ENCODE peak calls at places on chromosomes 2 and 18, in eight cellular contexts. K is PC-9, I is suprapubic skin, Y is spleen, X is HCT116, J is endodermal cell, O is transverse colon, M is IMR-90. T is an unnamed sample. For H3K4me1, the result is how much of the 10 kb centered on the place peaks cover.

GRCh38 chr2:233519787-233520611 is 46.6 kb downstream of the USP40 start:
- DNase-seq in K (no peak), I (no peak), Y (no peak), X (no peak), J (no peak), O (no peak), M (no peak), T (no peak)

GRCh38 chr18:35406666-35407065 is 29.5 kb upstream of the ZNF396 start:
- DNase-seq in K (peak), I (no peak), Y (no peak), X (no peak), J (no peak), O (peak), M (no peak), T (no peak)

GRCh38 chr2:101528501-101528900 is 53.6 kb upstream of the RFX8 start:
- DNase-seq in K (no peak), I (no peak), Y (no peak), X (no peak), J (no peak), O (no peak), M (no peak), T (no peak)

GRCh38 chr18:34033968-34034367 is 190.7 kb downstream of the NOL4 start:
- DNase-seq in K (no peak), I (no peak), Y (no peak), X (no peak), J (no peak), O (no peak), M (no peak), T (no peak)

GRCh38 chr18:377088-377487 is 109.2 kb upstream of the THOC1 start:
- DNase-seq in K (no peak), I (no peak), Y (no peak), X (no peak), J (peak), O (no peak), M (no peak), T (no peak)

GRCh38 chr2:151264157-151264835 is 2.6 kb upstream of the RBM43 start:
- DNase-seq in K (no peak), I (no peak), Y (no peak), X (no peak), J (no peak), O (no peak), M (no peak), T (no peak)

GRCh38 chr18:3649559-3650426 is 199.8 kb downstream of the TGIF1 start:
- DNase-seq in K (peak), I (no peak), Y (no peak), X (no peak), J (peak), O (no peak), M (peak), T (peak)

GRCh38 chr2:240126731-240127130 is 9.4 kb downstream of the COPS9 start:
- DNase-seq in K (no peak), I (peak), Y (peak), X (no peak), J (peak), O (no peak), M (no peak), T (no peak)

GRCh38 chr2:3172265-3172935 is 205.2 kb downstream of the EIPR1 start:
- DNase-seq in K (no peak), I (peak), Y (peak), X (no peak), J (no peak), O (no peak), M (no peak), T (peak)

GRCh38 chr2:131039908-131040660 is 53.2 kb downstream of the FAM168B start:
- DNase-seq in K (no peak), I (peak), Y (peak), X (no peak), J (peak), O (no peak), M (peak), T (no peak)

GRCh38 chr2:220011859-220012258 is 384.4 kb downstream of the SLC4A3 start:
- DNase-seq in K (no peak), I (no peak), Y (no peak), X (peak), J (no peak), O (no peak), M (no peak), T (no peak)

GRCh38 chr2:174901075-174901474 is 104.1 kb downstream of the CHN1 start:
- DNase-seq in K (peak), I (no peak), Y (no peak), X (no peak), J (no peak), O (no peak), M (peak), T (no peak)

GRCh38 chr2:9222246-9222898 is 15.8 kb downstream of the ASAP2 start:
- DNase-seq in K (no peak), I (no peak), Y (no peak), X (no peak), J (no peak), O (no peak), M (peak), T (peak)

GRCh38 chr2:155060906-155061305 is 362.4 kb downstream of the KCNJ3 start:
- DNase-seq in K (no peak), I (no peak), Y (no peak), X (no peak), J (no peak), O (no peak), M (no peak), T (no peak)

GRCh38 chr18:13406049-13406615 is 187.6 kb downstream of the LDLRAD4 start:
- DNase-seq in K (no peak), I (peak), Y (no peak), X (no peak), J (no peak), O (no peak), M (no peak), T (no peak)

GRCh38 chr2:5330961-5331360 is 361.2 kb upstream of the SOX11 start:
- DNase-seq in K (no peak), I (no peak), Y (no peak), X (no peak), J (no peak), O (no peak), M (no peak), T (no peak)

GRCh38 chr2:237668440-237668839 is 41.1 kb downstream of the LRRFIP1 start:
- DNase-seq in K (no peak), I (no peak), Y (no peak), X (no peak), J (no peak), O (no peak), M (no peak), T (no peak)
- H3K4me1 ChIP-seq in K (under half), I (under half), Y (under half), X (under half), J (under half), O (under half), M (under half), T (under half)

GRCh38 chr18:51537487-51537886 is 340.0 kb upstream of the MEX3C start:
- DNase-seq in K (no peak), I (no peak), Y (peak), X (no peak), J (peak), O (peak), M (no peak), T (no peak)
- TF ChIP-seq CTCF in K (no peak), I (no peak), Y (no peak), X (no peak), J (peak), O (no peak), M (no peak), T (peak)

GRCh38 chr2:73937103-73937885 is 10.6 kb downstream of the DGUOK start:
- DNase-seq in K (no peak), I (no peak), Y (no peak), X (no peak), J (peak), O (no peak), M (no peak), T (no peak)

GRCh38 chr2:73938761-73939352 is 12.2 kb downstream of the DGUOK start:
- DNase-seq in K (no peak), I (no peak), Y (no peak), X (no peak), J (no peak), O (no peak), M (peak), T (peak)

GRCh38 chr2:73939419-73939818 is 12.7 kb downstream of the DGUOK start:
- DNase-seq in K (no peak), I (no peak), Y (no peak), X (no peak), J (peak), O (no peak), M (peak), T (peak)

GRCh38 chr2:73935641-73936040 is 9.0 kb downstream of the DGUOK start:
- DNase-seq in K (no peak), I (no peak), Y (no peak), X (no peak), J (no peak), O (no peak), M (no peak), T (no peak)

DNA sequence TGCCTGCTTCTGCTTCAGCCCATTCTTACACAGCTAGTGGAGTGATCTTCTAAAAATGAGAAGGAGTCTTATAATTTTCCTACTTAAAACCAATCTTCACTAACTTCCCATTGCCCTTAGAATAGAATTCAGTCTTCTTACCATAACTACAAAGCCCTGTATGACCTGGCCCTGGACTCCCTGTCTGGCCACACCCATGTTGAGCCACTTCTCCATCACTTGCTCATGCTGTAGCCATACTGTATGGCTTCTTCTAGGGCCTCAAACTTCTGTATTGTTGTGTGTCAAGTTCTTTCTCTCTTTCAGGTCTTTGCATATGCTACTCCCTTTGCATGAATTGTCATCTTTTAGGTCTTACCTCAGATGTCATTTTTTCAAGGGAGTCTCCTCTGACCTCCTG is 11.2 kb downstream of the DGUOK start:
- DNase-seq in K (no peak), I (no peak), Y (no peak), X (no peak), J (peak), O (no peak), M (no peak), T (no peak)
- H3K4me1 ChIP-seq in K (under half), I (under half), Y (under half), X (under half), J (under half), O (under half), M (under half), T (under half)

DNA sequence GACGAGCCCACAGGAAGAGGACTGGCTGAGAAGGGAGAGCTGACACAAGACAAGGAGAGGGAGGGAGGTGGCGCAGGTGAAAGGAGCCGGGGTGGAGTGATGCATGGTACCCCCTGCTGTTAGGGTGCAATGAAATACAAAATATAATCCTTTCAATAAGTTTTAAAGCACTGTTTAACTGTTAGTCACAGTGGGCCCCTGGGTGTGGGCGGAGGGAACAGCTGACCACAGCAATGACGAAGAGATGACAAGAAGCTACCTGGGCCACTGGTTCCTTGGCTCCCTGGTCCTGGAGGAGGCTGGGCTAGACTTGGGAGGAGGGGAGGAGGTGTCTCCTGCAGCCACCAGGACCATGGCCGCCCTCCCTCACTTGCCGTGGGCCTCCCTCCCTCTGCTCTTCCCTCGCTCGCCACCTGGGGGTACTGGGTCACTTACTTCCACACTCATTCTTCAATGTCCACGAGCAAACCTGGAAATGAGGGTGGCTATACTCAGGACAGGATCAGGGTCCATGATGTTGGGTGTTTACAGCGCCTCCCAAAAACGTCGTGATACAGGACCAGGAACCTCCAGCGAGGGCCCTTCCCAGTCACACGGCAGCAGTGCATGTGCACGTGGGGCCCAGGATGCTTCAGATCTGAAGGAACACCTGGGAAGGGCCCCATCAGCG is 196.1 kb downstream of the ANKRD30B start:
- DNase-seq in K (no peak), I (peak), Y (no peak), X (no peak), J (no peak), O (no peak), M (no peak), T (no peak)
- TF ChIP-seq CTCF in K (no peak), I (no peak), Y (no peak), X (no peak), J (no peak), O (no peak), M (no peak), T (no peak)

GRCh38 chr2:120444691-120445240 is 98.8 kb downstream of the INHBB start:
- DNase-seq in K (no peak), I (peak), Y (peak), X (no peak), J (no peak), O (no peak), M (no peak), T (no peak)
- H3K4me1 ChIP-seq in K (under half), I (under half), Y (under half), X (under half), J (under half), O (under half), M (under half), T (under half)

DNA sequence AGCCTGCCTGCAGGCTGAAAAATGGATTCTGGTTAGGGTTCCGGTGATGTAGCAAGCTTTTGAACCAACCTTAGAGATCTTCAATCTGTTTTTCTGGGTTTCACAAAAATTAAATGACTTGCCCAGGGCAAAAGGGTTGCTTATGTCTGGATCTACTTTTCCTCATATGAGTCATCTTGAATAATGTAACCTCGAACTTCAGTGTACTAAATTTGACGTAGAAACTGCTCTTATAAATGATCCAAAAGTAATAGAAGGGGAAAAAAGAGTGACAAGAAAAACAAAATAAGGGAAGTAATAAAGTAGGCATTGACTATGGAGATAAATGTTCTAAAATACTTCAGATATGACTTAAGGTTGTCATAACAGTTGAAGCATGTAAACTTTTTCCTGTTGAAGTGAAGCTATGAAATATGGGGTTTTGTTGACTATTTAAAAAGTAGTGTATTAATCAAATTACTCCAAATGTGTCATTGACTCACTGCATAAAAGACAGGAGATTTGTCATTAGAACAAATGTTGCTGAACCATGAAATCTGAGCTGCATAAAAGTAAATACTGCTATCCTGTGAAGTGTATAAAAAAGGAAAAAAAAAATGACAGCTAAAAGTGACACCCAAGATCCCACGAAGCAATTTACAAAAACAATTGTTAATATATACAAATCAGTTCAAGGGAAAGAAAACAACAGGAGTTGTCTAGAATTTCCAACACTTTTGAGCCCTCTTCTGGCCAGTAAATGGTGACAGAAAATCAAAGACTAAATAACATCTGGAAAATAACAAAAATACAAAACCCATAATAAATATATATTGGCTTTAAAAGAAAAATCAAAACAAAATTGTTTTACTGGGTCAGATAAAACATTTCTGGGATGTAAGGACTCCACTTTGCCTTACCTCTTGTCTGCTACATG is 103.6 kb upstream of the SERPINE2 start:
- DNase-seq in K (peak), I (no peak), Y (no peak), X (no peak), J (no peak), O (no peak), M (peak), T (peak)
- TF ChIP-seq CTCF in K (peak), I (no peak), Y (no peak), X (no peak), J (no peak), O (no peak), M (no peak), T (no peak)

GRCh38 chr2:39491653-39492052 is 54.6 kb upstream of the MAP4K3 start:
- DNase-seq in K (no peak), I (no peak), Y (no peak), X (no peak), J (no peak), O (no peak), M (no peak), T (no peak)

GRCh38 chr2:39494784-39495251 is 57.7 kb upstream of the MAP4K3 start:
- DNase-seq in K (peak), I (no peak), Y (no peak), X (no peak), J (peak), O (no peak), M (peak), T (peak)

GRCh38 chr2:39492095-39492590 is 55.1 kb upstream of the MAP4K3 start:
- DNase-seq in K (peak), I (no peak), Y (no peak), X (no peak), J (no peak), O (no peak), M (peak), T (peak)

GRCh38 chr2:39490586-39490985 is 53.5 kb upstream of the MAP4K3 start:
- DNase-seq in K (no peak), I (no peak), Y (no peak), X (no peak), J (no peak), O (no peak), M (no peak), T (no peak)

DNA sequence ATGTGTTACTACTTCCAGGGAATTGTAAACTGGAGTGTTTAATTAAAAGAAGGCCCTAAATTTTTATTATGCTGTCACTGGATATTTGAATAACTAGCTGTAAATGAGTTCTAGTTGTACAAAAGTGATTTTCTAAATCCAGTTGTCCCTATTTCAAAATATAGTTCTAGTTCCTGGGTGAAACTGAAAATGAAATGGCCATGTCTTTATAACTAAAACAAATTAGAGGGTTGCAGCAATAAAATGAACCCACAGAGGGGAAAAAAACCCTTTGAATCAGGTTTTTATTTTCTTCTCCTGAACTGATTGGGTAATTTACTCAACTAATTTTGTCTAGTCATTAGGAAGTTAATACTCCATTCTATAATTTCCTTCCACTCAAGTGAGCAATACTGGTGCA is 55.6 kb upstream of the MAP4K3 start:
- DNase-seq in K (no peak), I (no peak), Y (no peak), X (no peak), J (no peak), O (no peak), M (no peak), T (no peak)
- H3K4me1 ChIP-seq in K (under half), I (under half), Y (under half), X (under half), J (under half), O (under half), M (under half), T (under half)

DNA sequence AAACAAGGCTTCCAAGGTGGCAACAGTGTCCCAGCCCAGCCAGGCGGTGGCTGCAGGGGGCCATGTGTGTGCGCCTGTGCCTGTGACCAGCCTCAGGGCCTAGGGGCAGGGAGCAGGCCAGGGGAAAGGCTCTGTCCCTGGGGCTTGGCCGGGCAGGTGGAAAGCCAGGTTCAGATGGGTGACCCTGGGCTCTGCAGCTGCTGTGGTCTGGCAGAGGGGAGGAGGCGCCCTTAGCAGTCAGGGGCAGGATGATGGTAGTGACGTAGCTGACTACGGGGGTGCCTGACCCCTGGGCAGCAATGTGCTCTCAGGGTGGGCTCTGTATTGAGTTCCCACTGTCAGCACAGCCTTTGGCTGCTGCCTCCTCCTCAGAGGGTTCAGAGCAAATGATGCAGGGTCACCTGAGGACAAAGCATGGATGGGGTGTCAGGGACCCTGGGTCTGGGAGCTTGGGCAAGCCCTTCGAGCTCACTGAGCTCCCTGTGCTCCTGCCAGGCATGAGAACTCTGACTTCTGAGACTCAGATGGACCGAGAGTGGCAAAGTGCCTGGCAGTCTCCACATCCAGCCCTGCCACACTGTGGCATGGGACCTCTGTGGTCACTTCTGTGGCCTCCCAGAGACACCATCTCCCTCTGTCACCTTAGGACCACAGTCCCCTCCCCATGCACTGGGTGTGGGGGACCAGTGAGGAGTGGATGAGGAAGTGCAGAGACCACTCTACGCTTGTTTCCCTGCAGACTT is 56.6 kb upstream of the ALPP start:
- DNase-seq in K (no peak), I (peak), Y (no peak), X (no peak), J (peak), O (peak), M (no peak), T (no peak)
- TF ChIP-seq CTCF in K (no peak), I (no peak), Y (no peak), X (no peak), J (no peak), O (no peak), M (no peak), T (no peak)